ENCODE peak calls at places on chromosomes 11 and 22, in four cellular contexts. One of them, this sample, is unnamed.

GRCh38 chr11:12725863-12726666 is 51.8 kb downstream of the TEAD1 start:
- DNase-seq in esophagus squamous epithelium: no peak
- DNase-seq in AG10803: no peak
- DNase-seq in BE2C: no peak
- DNase-seq in this sample: no peak

GRCh38 chr11:83649468-83649915 is 363.3 kb upstream of the CCDC90B start:
- DNase-seq in esophagus squamous epithelium: no peak
- DNase-seq in AG10803: no peak
- DNase-seq in BE2C: no peak
- DNase-seq in this sample: no peak

GRCh38 chr11:2413735-2414579 is 13.4 kb downstream of the TSSC4 start:
- DNase-seq in esophagus squamous epithelium: no peak
- DNase-seq in AG10803: no peak
- DNase-seq in BE2C: no peak
- DNase-seq in this sample: no peak

GRCh38 chr11:15180212-15180814 is 65.6 kb downstream of the INSC start:
- DNase-seq in esophagus squamous epithelium: no peak
- DNase-seq in AG10803: peak; percentile 82
- DNase-seq in BE2C: no peak
- DNase-seq in this sample: no peak

GRCh38 chr22:23070418-23071162 is at the start of gene GNAZ:
- DNase-seq in esophagus squamous epithelium: no peak
- DNase-seq in AG10803: no peak
- DNase-seq in BE2C: peak; percentile 60
- DNase-seq in this sample: peak; percentile 48

GRCh38 chr11:76371170-76371569 is 9.8 kb downstream of the THAP12 start:
- DNase-seq in esophagus squamous epithelium: no peak
- DNase-seq in AG10803: peak; percentile 50
- DNase-seq in BE2C: no peak
- DNase-seq in this sample: no peak

GRCh38 chr11:109859325-109859724 is 233.9 kb upstream of the ZC3H12C start:
- DNase-seq in esophagus squamous epithelium: no peak
- DNase-seq in AG10803: peak; percentile 56
- DNase-seq in BE2C: no peak
- DNase-seq in this sample: no peak

GRCh38 chr11:130480721-130481140 is 32.3 kb downstream of the ADAMTS15 start:
- DNase-seq in esophagus squamous epithelium: no peak
- DNase-seq in AG10803: peak; percentile 48
- DNase-seq in BE2C: no peak
- DNase-seq in this sample: no peak

GRCh38 chr11:119566299-119566698 is 143.3 kb upstream of the THY1 start:
- DNase-seq in esophagus squamous epithelium: no peak
- DNase-seq in AG10803: no peak
- DNase-seq in BE2C: no peak
- DNase-seq in this sample: no peak